ENCODE peak calls at places on chromosomes 2 and 18, in four cellular contexts. I, S, E and V are unnamed samples.

GRCh38 chr2:3606370-3607124 is 11.6 kb downstream of the COLEC11 start:
- DNase-seq in I (no peak), S (no peak), E (no peak), V (no peak)

GRCh38 chr18:59451073-59451472 is 92.0 kb upstream of the LMAN1 start:
- DNase-seq in I (no peak), S (no peak), E (no peak), V (no peak)

GRCh38 chr18:55539240-55539639 is 48.8 kb downstream of the TCF4 start:
- DNase-seq in I (no peak), S (no peak), E (no peak), V (no peak)

GRCh38 chr2:99698896-99699295 is 209.1 kb upstream of the REV1 start:
- DNase-seq in I (no peak), S (no peak), E (no peak), V (no peak)

GRCh38 chr18:35739778-35740177 is 158.2 kb downstream of the GALNT1 start:
- DNase-seq in I (no peak), S (no peak), E (no peak), V (no peak)

GRCh38 chr2:2931676-2932075 is 445.9 kb downstream of the EIPR1 start:
- DNase-seq in I (no peak), S (no peak), E (no peak), V (no peak)

GRCh38 chr2:444937-445884 is 157.3 kb upstream of the ALKAL2 start:
- DNase-seq in I (no peak), S (no peak), E (no peak), V (no peak)

GRCh38 chr2:222315443-222316121 is 16.8 kb upstream of the PAX3 start:
- DNase-seq in I (no peak), S (no peak), E (no peak), V (no peak)

DNA sequence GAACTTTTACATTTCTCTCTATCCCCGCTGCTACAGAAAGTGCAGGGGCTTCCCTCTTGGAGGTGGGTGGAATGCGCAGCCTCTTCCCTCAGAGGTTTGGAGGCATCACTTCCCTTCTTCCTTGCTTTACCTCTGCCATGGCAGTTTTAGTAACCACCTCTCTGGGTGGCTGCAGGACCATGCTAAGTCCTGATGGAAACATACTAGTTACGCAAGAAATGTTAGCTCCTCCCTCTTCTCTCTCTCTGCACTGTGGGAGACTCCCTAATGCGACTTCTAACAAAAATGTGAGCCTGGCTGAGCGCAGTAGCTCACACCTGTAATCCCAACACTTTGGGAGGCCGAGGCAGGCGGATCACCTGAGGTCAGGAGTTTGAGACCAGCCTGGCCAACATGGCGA is 116.8 kb upstream of the RAB6C start:
- DNase-seq in I (no peak), S (no peak), E (no peak), V (no peak)
- TF ChIP-seq CHD4 in I (no peak), S (no peak), E (no peak), V (no peak)

DNA sequence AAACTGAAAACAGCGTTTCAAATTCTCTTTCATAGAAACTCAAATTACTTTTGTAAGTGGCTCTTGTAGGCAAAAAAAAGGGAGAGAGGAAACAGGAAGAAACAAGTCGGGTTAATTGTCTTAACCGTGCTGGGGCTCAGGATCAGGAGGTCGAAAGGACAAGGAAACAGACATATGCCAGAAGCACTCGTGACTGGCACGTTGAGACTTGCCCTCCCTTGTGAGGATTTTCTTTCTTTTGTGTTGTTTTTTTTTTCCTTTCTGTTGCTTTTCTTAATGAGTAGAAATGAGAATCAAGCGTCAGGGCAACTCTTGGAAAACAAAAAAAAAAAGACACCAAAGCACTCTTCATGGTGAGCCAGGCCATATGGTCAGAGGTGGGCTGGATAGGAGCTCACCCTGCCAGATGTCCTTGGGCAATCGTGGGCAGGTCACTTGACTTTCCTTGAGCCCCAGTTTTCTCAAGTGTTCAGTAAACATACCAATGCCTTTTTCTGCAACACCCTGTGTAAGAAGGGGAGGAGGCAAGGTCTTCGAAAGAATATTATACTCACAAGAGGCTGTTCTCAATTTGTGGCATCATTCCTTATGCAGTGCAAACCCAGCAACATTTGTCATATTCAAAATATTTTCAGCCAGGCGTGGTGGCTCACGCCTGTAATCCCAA is 23.0 kb upstream of the TMEM87B start:
- DNase-seq in I (no peak), S (no peak), E (no peak), V (no peak)
- TF ChIP-seq CHD4 in I (no peak), S (no peak), E (no peak), V (no peak)

GRCh38 chr2:125679903-125680302 is 976.1 kb upstream of the GYPC start:
- DNase-seq in I (no peak), S (no peak), E (no peak), V (no peak)
- TF ChIP-seq CHD4 in I (no peak), S (no peak), E (no peak), V (no peak)

DNA sequence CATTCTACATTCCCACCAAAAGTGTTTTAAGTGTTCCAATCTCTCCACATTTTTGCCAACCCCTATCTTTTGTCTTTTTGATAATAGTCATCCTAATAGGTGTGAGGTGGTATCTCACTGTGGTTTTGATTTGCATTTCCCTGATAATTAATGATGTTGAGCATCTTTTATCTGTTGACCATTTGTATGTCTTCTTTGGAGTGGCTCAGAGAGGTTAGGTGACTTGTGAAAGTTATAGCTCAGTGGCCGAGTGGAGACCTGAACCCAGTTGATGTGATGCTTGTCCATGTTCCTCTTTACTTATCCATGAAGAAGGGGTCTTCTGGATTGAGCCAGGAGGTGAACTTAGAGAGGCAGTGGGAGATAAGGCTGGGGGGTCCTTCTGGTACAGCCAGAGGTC is 78.8 kb downstream of the DDX1 start:
- DNase-seq in I (no peak), S (no peak), E (no peak), V (no peak)
- TF ChIP-seq CHD4 in I (no peak), S (no peak), E (no peak), V (no peak)